ENCODE peak calls at places on chromosome 12, in eight cellular contexts. One of them, this sample, is unnamed.
A peak's percentile ranks its signal among the peaks of the same experiment; 100 is the strongest.

GRCh38 chr12:56158029-56158925 is at the start of gene MYL6:
- DNase-seq in occipital lobe: peak; percentile 95
- DNase-seq in GM03348: peak; percentile 94
- DNase-seq in activated naive CD8-positive, alpha-beta T cell treated with anti-CD3 and anti-CD28 coated beads, Interleukin-2, amount 10 ng/mL, durations not matched to agents 7 days and 5 days: peak; percentile 81
- DNase-seq in fibroblast of villous mesenchyme: peak; percentile 98
- DNase-seq in CMK: peak; percentile 91
- DNase-seq in activated CD4-positive, alpha-beta T cell treated with anti-CD3 and anti-CD28 coated beads, Interleukin-2, amount 50 U/mL, for 48 hours: peak; percentile 94
- DNase-seq in RPMI7951: peak; percentile 96
- DNase-seq in this sample: peak; percentile 97

GRCh38 chr12:79302171-79302841 is 388.5 kb downstream of the PAWR start:
- DNase-seq in occipital lobe: no peak
- DNase-seq in activated naive CD8-positive, alpha-beta T cell treated with anti-CD3 and anti-CD28 coated beads, Interleukin-2, amount 10 ng/mL, durations not matched to agents 7 days and 5 days: no peak
- DNase-seq in RPMI7951: no peak
- DNase-seq in GM03348: no peak
- DNase-seq in fibroblast of villous mesenchyme: no peak
- DNase-seq in activated CD4-positive, alpha-beta T cell treated with anti-CD3 and anti-CD28 coated beads, Interleukin-2, amount 50 U/mL, for 48 hours: no peak
- DNase-seq in CMK: no peak
- DNase-seq in this sample: no peak

GRCh38 chr12:129927316-129927900 is 23.6 kb upstream of the TMEM132D start:
- DNase-seq in occipital lobe: peak; percentile 25
- DNase-seq in RPMI7951: peak; percentile 5
- DNase-seq in CMK: no peak
- DNase-seq in activated naive CD8-positive, alpha-beta T cell treated with anti-CD3 and anti-CD28 coated beads, Interleukin-2, amount 10 ng/mL, durations not matched to agents 7 days and 5 days: no peak
- DNase-seq in activated CD4-positive, alpha-beta T cell treated with anti-CD3 and anti-CD28 coated beads, Interleukin-2, amount 50 U/mL, for 48 hours: no peak
- DNase-seq in GM03348: no peak
- DNase-seq in fibroblast of villous mesenchyme: no peak
- DNase-seq in this sample: no peak

GRCh38 chr12:111163422-111163821 is 205.5 kb downstream of the PHETA1 start:
- DNase-seq in RPMI7951: no peak
- DNase-seq in CMK: no peak
- DNase-seq in occipital lobe: no peak
- DNase-seq in activated naive CD8-positive, alpha-beta T cell treated with anti-CD3 and anti-CD28 coated beads, Interleukin-2, amount 10 ng/mL, durations not matched to agents 7 days and 5 days: no peak
- DNase-seq in fibroblast of villous mesenchyme: no peak
- DNase-seq in activated CD4-positive, alpha-beta T cell treated with anti-CD3 and anti-CD28 coated beads, Interleukin-2, amount 50 U/mL, for 48 hours: no peak
- DNase-seq in GM03348: no peak
- DNase-seq in this sample: no peak

GRCh38 chr12:101697930-101698781 is 716 bp downstream of the CHPT1 start:
- DNase-seq in CMK: no peak
- DNase-seq in occipital lobe: peak; percentile 31
- DNase-seq in fibroblast of villous mesenchyme: peak; percentile 31
- DNase-seq in GM03348: peak; percentile 79
- DNase-seq in activated naive CD8-positive, alpha-beta T cell treated with anti-CD3 and anti-CD28 coated beads, Interleukin-2, amount 10 ng/mL, durations not matched to agents 7 days and 5 days: no peak
- DNase-seq in RPMI7951: peak; percentile 57
- DNase-seq in activated CD4-positive, alpha-beta T cell treated with anti-CD3 and anti-CD28 coated beads, Interleukin-2, amount 50 U/mL, for 48 hours: peak; percentile 42
- DNase-seq in this sample: peak; percentile 92

GRCh38 chr12:11765817-11766794 is 116.6 kb downstream of the ETV6 start:
- DNase-seq in fibroblast of villous mesenchyme: peak; percentile 56
- DNase-seq in GM03348: peak; percentile 83
- DNase-seq in activated naive CD8-positive, alpha-beta T cell treated with anti-CD3 and anti-CD28 coated beads, Interleukin-2, amount 10 ng/mL, durations not matched to agents 7 days and 5 days: peak; percentile 43
- DNase-seq in occipital lobe: no peak
- DNase-seq in CMK: no peak
- DNase-seq in RPMI7951: peak; percentile 47
- DNase-seq in activated CD4-positive, alpha-beta T cell treated with anti-CD3 and anti-CD28 coated beads, Interleukin-2, amount 50 U/mL, for 48 hours: peak; percentile 84
- DNase-seq in this sample: peak; percentile 69

GRCh38 chr12:117854339-117855012 is 114.3 kb downstream of the KSR2 start:
- DNase-seq in activated CD4-positive, alpha-beta T cell treated with anti-CD3 and anti-CD28 coated beads, Interleukin-2, amount 50 U/mL, for 48 hours: peak; percentile 71
- DNase-seq in fibroblast of villous mesenchyme: peak; percentile 33
- DNase-seq in CMK: peak; percentile 63
- DNase-seq in activated naive CD8-positive, alpha-beta T cell treated with anti-CD3 and anti-CD28 coated beads, Interleukin-2, amount 10 ng/mL, durations not matched to agents 7 days and 5 days: peak; percentile 54
- DNase-seq in RPMI7951: peak; percentile 42
- DNase-seq in GM03348: peak; percentile 52
- DNase-seq in occipital lobe: peak; percentile 13
- DNase-seq in this sample: peak; percentile 81

GRCh38 chr12:86212970-86213369 is 43.2 kb downstream of the MGAT4C start:
- DNase-seq in occipital lobe: no peak
- DNase-seq in GM03348: no peak
- DNase-seq in activated naive CD8-positive, alpha-beta T cell treated with anti-CD3 and anti-CD28 coated beads, Interleukin-2, amount 10 ng/mL, durations not matched to agents 7 days and 5 days: no peak
- DNase-seq in RPMI7951: no peak
- DNase-seq in activated CD4-positive, alpha-beta T cell treated with anti-CD3 and anti-CD28 coated beads, Interleukin-2, amount 50 U/mL, for 48 hours: no peak
- DNase-seq in fibroblast of villous mesenchyme: no peak
- DNase-seq in CMK: no peak
- DNase-seq in this sample: peak; percentile 29

GRCh38 chr12:122420471-122421262 is 1.8 kb downstream of the CLIP1 start:
- DNase-seq in occipital lobe: no peak
- DNase-seq in activated naive CD8-positive, alpha-beta T cell treated with anti-CD3 and anti-CD28 coated beads, Interleukin-2, amount 10 ng/mL, durations not matched to agents 7 days and 5 days: no peak
- DNase-seq in activated CD4-positive, alpha-beta T cell treated with anti-CD3 and anti-CD28 coated beads, Interleukin-2, amount 50 U/mL, for 48 hours: peak; percentile 33
- DNase-seq in RPMI7951: no peak
- DNase-seq in GM03348: no peak
- DNase-seq in fibroblast of villous mesenchyme: no peak
- DNase-seq in CMK: no peak
- DNase-seq in this sample: no peak

This sample was measured in osteoblast.